ENCODE peak calls at places on chromosomes 2 and 18, in six cellular contexts. X is neural progenitor cell, L is transverse colon, Z is A549, G is prostate gland, B is SK-N-SH. P is an unnamed sample. For H3K9me3, the result is how much of the 10 kb centered on the place peaks cover.

GRCh38 chr18:44841221-44841620 is 160.5 kb downstream of the SETBP1 start:
- DNase-seq in X (no peak), L (no peak), Z (no peak), G (no peak), B (no peak), P (no peak)

GRCh38 chr2:134549104-134549503 is 169.7 kb downstream of the TMEM163 start:
- DNase-seq in X (no peak), L (no peak), Z (no peak), G (no peak), B (no peak), P (no peak)

GRCh38 chr2:123077101-123077500 is 948.0 kb upstream of the CNTNAP5 start:
- DNase-seq in X (peak), L (no peak), Z (no peak), G (no peak), B (no peak), P (no peak)

GRCh38 chr2:238570391-238570790 is 143.7 kb downstream of the ASB1 start:
- DNase-seq in X (no peak), L (no peak), Z (no peak), G (no peak), B (no peak), P (no peak)

GRCh38 chr2:138209009-138209408 is 244.7 kb downstream of the HNMT start:
- DNase-seq in X (no peak), L (no peak), Z (no peak), G (no peak), B (no peak), P (no peak)

GRCh38 chr18:37335337-37335736 is 230.3 kb downstream of the CELF4 start:
- DNase-seq in X (peak), L (no peak), Z (peak), G (no peak), B (peak), P (no peak)

GRCh38 chr2:110867078-110867477 is 134.7 kb downstream of the ACOXL start:
- DNase-seq in X (no peak), L (no peak), Z (no peak), G (no peak), B (no peak), P (no peak)

GRCh38 chr18:41338341-41338740 is 616.7 kb upstream of the PIK3C3 start:
- DNase-seq in X (no peak), L (no peak), Z (no peak), G (no peak), B (peak), P (no peak)

GRCh38 chr2:169426069-169426663 is 53.1 kb upstream of the BBS5 start:
- DNase-seq in X (no peak), L (no peak), Z (no peak), G (no peak), B (no peak), P (no peak)

GRCh38 chr2:174341995-174342571 is 7.3 kb downstream of the SP9 start:
- DNase-seq in X (peak), L (no peak), Z (no peak), G (no peak), B (peak), P (no peak)

GRCh38 chr2:217707116-217707742 is 295.6 kb downstream of the TNS1 start:
- DNase-seq in X (no peak), L (no peak), Z (no peak), G (peak), B (no peak), P (no peak)

GRCh38 chr2:199659207-199659606 is 191.8 kb downstream of the FTCDNL1 start:
- DNase-seq in X (peak), L (no peak), Z (no peak), G (no peak), B (peak), P (no peak)

GRCh38 chr18:26458526-26459232 is 89.7 kb downstream of the KCTD1 start:
- DNase-seq in X (no peak), L (no peak), Z (no peak), G (no peak), B (no peak), P (no peak)

GRCh38 chr2:238237441-238237840 is 2.4 kb downstream of the HES6 start:
- DNase-seq in X (no peak), L (no peak), Z (no peak), G (no peak), B (no peak), P (no peak)

GRCh38 chr2:26685312-26685711 is 7.2 kb upstream of the KCNK3 start:
- DNase-seq in X (no peak), L (no peak), Z (no peak), G (no peak), B (peak), P (no peak)

GRCh38 chr2:220044383-220044782 is 417.0 kb downstream of the SLC4A3 start:
- DNase-seq in X (peak), L (no peak), Z (no peak), G (no peak), B (no peak), P (no peak)

GRCh38 chr2:102020596-102021170 is 28.9 kb downstream of the IL1R2 start:
- DNase-seq in X (peak), L (peak), Z (peak), G (peak), B (peak), P (peak)

GRCh38 chr2:157784169-157784822 is 91.8 kb downstream of the ACVR1 start:
- DNase-seq in X (no peak), L (peak), Z (peak), G (peak), B (no peak), P (peak)

GRCh38 chr2:237594514-237594871 is 4.0 kb upstream of the RAB17 start:
- DNase-seq in X (no peak), L (no peak), Z (no peak), G (no peak), B (no peak), P (no peak)

GRCh38 chr2:20425371-20425881 is 21.4 kb upstream of the RHOB start:
- DNase-seq in X (no peak), L (peak), Z (no peak), G (no peak), B (peak), P (no peak)

GRCh38 chr2:161839931-161840330 is 215.7 kb downstream of the SLC4A10 start:
- DNase-seq in X (no peak), L (no peak), Z (no peak), G (no peak), B (no peak), P (no peak)

GRCh38 chr2:174964404-174964803 is 40.8 kb downstream of the CHN1 start:
- DNase-seq in X (peak), L (no peak), Z (no peak), G (no peak), B (no peak), P (no peak)

DNA sequence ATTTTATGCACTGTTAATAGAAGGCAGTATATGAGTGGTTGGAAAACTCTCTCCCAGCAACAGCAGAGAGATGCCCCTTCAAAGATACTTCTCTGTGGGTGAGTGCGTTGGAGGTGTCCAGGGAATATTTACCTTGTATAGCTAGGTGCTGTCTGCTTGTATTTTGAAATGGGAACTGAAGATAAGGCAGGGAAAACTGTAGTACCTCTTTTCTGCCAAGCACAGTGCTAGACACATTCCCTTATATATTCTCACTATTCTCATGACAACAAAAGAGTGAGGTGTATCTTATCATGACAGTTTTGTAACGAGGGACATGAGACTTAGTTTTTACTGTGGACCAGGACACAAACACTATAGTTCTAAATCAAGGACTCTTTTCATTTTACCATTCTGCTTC is 2.1 kb downstream of the TTC39C start:
- DNase-seq in X (no peak), L (no peak), Z (peak), G (no peak), B (peak), P (no peak)
- TF ChIP-seq CTCF in X (peak), L (peak), Z (no peak), G (peak), B (peak), P (peak)

DNA sequence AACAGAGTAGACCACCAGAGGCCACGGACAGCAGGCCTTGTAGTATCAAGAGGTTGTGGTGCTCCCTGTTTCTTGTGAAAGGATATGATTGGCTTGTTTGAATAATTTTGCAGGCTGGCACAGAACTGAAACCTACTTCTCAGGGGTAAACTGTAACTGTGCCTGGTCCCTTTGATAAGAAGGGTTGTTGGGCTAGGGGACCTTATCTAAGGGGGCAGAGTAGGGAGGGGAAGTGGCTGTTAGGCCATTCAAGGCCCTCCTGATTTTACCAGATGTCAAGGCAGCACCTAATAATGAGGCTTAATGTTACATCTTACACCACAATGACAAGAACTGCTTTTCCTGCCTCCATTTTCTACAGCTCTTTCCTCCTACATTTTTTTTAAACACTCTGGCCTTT is 45.6 kb downstream of the GPR39 start:
- DNase-seq in X (no peak), L (no peak), Z (no peak), G (no peak), B (no peak), P (no peak)
- H3K9me3 ChIP-seq in X (under half), L (under half), Z (half or more), G (under half), B (under half), P (under half)

GRCh38 chr2:71609958-71610357 is 156.6 kb downstream of the DYSF start:
- DNase-seq in X (no peak), L (no peak), Z (peak), G (no peak), B (peak), P (no peak)
- TF ChIP-seq CTCF in X (no peak), L (peak), Z (peak), G (peak), B (peak), P (no peak)

DNA sequence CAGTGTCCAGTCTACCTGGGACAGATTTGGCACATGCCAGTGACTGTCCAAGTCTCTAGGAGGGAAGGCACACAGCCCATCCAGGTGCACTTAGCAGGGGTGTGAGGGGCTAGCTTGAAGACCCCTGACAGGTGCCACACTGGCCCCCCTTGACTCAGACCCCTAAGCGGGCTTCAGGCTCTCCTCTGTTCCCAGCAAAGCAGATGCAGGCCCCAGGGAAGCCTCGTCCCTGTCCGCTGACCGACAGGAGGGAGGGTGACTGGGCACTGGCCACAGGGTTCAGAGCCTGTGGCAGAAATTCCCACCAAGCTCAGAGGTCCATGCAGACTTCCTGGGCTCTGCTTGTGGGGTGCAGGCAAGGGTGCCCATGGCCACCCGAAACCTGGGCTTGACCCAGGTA is 239.8 kb upstream of the MYT1L start:
- DNase-seq in X (no peak), L (no peak), Z (no peak), G (no peak), B (no peak), P (no peak)
- H3K9me3 ChIP-seq in X (under half), L (under half), Z (under half), G (under half), B (under half), P (under half)

GRCh38 chr2:232668805-232669444 is 28.2 kb upstream of the GIGYF2 start:
- DNase-seq in X (peak), L (no peak), Z (peak), G (peak), B (no peak), P (no peak)
- TF ChIP-seq CTCF in X (peak), L (no peak), Z (peak), G (peak), B (peak), P (no peak)